ENCODE peak calls at places on chromosomes 6 and 20, in ten cellular contexts. Q is GM12865, M is HCT116, Z is HepG2, D is Calu3, L is endodermal cell, V is bronchial epithelial cell, P is sigmoid colon, W is AG09319, I is neural crest cell. C is an unnamed sample.

GRCh38 chr6:158589371-158589770 is 29.5 kb downstream of the TMEM181 start:
- DNase-seq in Q (no peak), M (no peak), Z (no peak), D (no peak), L (no peak), V (no peak), P (no peak), W (no peak), I (no peak), C (no peak)

GRCh38 chr6:114194362-114195343 is 148.2 kb downstream of the HS3ST5 start:
- DNase-seq in Q (no peak), M (no peak), Z (no peak), D (no peak), L (no peak), V (no peak), P (no peak), W (no peak), I (no peak), C (peak)

GRCh38 chr6:114080891-114081510 is 110.1 kb upstream of the HDAC2 start:
- DNase-seq in Q (no peak), M (no peak), Z (no peak), D (no peak), L (no peak), V (no peak), P (no peak), W (no peak), I (no peak), C (peak)

GRCh38 chr6:63856271-63856670 is 220.7 kb downstream of the PHF3 start:
- DNase-seq in Q (no peak), M (no peak), Z (no peak), D (no peak), L (no peak), V (no peak), P (no peak), W (no peak), I (no peak), C (no peak)

GRCh38 chr20:34074101-34074760 is 37.8 kb downstream of the EIF2S2 start:
- DNase-seq in Q (no peak), M (no peak), Z (no peak), D (no peak), L (no peak), V (peak), P (peak), W (no peak), I (no peak), C (no peak)

GRCh38 chr6:138987299-138987642 is 782 bp downstream of the REPS1 start:
- DNase-seq in Q (peak), M (no peak), Z (no peak), D (peak), L (no peak), V (no peak), P (peak), W (no peak), I (peak), C (no peak)

GRCh38 chr6:36033935-36034334 is 6.3 kb downstream of the MAPK14 start:
- DNase-seq in Q (peak), M (no peak), Z (no peak), D (no peak), L (no peak), V (peak), P (no peak), W (no peak), I (no peak), C (peak)

GRCh38 chr6:169557887-169558286 is 143.9 kb downstream of the WDR27 start:
- DNase-seq in Q (no peak), M (no peak), Z (no peak), D (no peak), L (no peak), V (no peak), P (no peak), W (no peak), I (no peak), C (no peak)

GRCh38 chr6:110053395-110054240 is 75.5 kb downstream of the GPR6 start:
- DNase-seq in Q (peak), M (peak), Z (peak), D (peak), L (peak), V (peak), P (no peak), W (peak), I (no peak), C (peak)

GRCh38 chr6:143333749-143334520 is 116.6 kb downstream of the ADAT2 start:
- DNase-seq in Q (no peak), M (no peak), Z (no peak), D (no peak), L (no peak), V (peak), P (no peak), W (no peak), I (no peak), C (no peak)

GRCh38 chr20:44204156-44204831 is 6.3 kb downstream of the OSER1 start:
- DNase-seq in Q (no peak), M (peak), Z (no peak), D (peak), L (no peak), V (peak), P (no peak), W (peak), I (no peak), C (peak)

GRCh38 chr20:34536798-34537394 is 20.7 kb downstream of the DYNLRB1 start:
- DNase-seq in Q (peak), M (no peak), Z (peak), D (no peak), L (peak), V (no peak), P (peak), W (no peak), I (peak), C (peak)

GRCh38 chr6:106087548-106088325 is 1.6 kb downstream of the PRDM1 start:
- DNase-seq in Q (no peak), M (no peak), Z (no peak), D (no peak), L (peak), V (peak), P (no peak), W (no peak), I (no peak), C (no peak)

GRCh38 chr6:165486183-165487137 is 176.6 kb downstream of the PDE10A start:
- DNase-seq in Q (peak), M (no peak), Z (no peak), D (no peak), L (no peak), V (no peak), P (no peak), W (no peak), I (no peak), C (no peak)

GRCh38 chr6:129679250-129679649 is 30.7 kb downstream of the ARHGAP18 start:
- DNase-seq in Q (no peak), M (no peak), Z (no peak), D (no peak), L (no peak), V (no peak), P (no peak), W (peak), I (no peak), C (no peak)

GRCh38 chr6:133645000-133645619 is 243.8 kb upstream of the TCF21 start:
- DNase-seq in Q (no peak), M (no peak), Z (no peak), D (peak), L (no peak), V (no peak), P (no peak), W (no peak), I (no peak), C (no peak)

GRCh38 chr6:10800810-10801209 is 37.5 kb downstream of the MAK start:
- DNase-seq in Q (no peak), M (peak), Z (peak), D (peak), L (no peak), V (peak), P (no peak), W (peak), I (no peak), C (no peak)

GRCh38 chr20:39897058-39897457 is 792.0 kb downstream of the MAFB start:
- DNase-seq in Q (no peak), M (no peak), Z (no peak), D (no peak), L (no peak), V (peak), P (no peak), W (peak), I (no peak), C (no peak)

GRCh38 chr6:124795879-124796838 is 166.1 kb upstream of the RNF217 start:
- DNase-seq in Q (peak), M (no peak), Z (no peak), D (peak), L (peak), V (peak), P (no peak), W (no peak), I (peak), C (peak)

GRCh38 chr20:59835448-59836395 is 97.7 kb downstream of the SYCP2 start:
- DNase-seq in Q (peak), M (no peak), Z (no peak), D (peak), L (peak), V (peak), P (peak), W (no peak), I (peak), C (no peak)

GRCh38 chr6:152368761-152369624 is 268.2 kb downstream of the SYNE1 start:
- DNase-seq in Q (no peak), M (no peak), Z (no peak), D (no peak), L (no peak), V (peak), P (peak), W (no peak), I (no peak), C (no peak)

GRCh38 chr6:92586236-92586977 is 833.0 kb downstream of the EPHA7 start:
- DNase-seq in Q (no peak), M (no peak), Z (no peak), D (no peak), L (no peak), V (no peak), P (no peak), W (no peak), I (no peak), C (no peak)

GRCh38 chr6:12110523-12111154 is 98.5 kb downstream of the HIVEP1 start:
- DNase-seq in Q (no peak), M (no peak), Z (no peak), D (no peak), L (no peak), V (no peak), P (no peak), W (no peak), I (no peak), C (no peak)

GRCh38 chr6:44356432-44356950 is 14.0 kb downstream of the SPATS1 start:
- DNase-seq in Q (no peak), M (no peak), Z (no peak), D (no peak), L (no peak), V (no peak), P (no peak), W (no peak), I (no peak), C (peak)

GRCh38 chr6:161377116-161377515 is 103.3 kb upstream of the AGPAT4 start:
- DNase-seq in Q (no peak), M (no peak), Z (no peak), D (no peak), L (no peak), V (no peak), P (no peak), W (no peak), I (no peak), C (no peak)

GRCh38 chr20:50744143-50744792 is 12.9 kb downstream of the PARD6B start:
- DNase-seq in Q (no peak), M (peak), Z (peak), D (peak), L (peak), V (peak), P (peak), W (peak), I (no peak), C (peak)

GRCh38 chr20:6519556-6519955 is 247.9 kb upstream of the BMP2 start:
- DNase-seq in Q (no peak), M (no peak), Z (no peak), D (no peak), L (no peak), V (peak), P (no peak), W (no peak), I (no peak), C (no peak)

GRCh38 chr6:78492351-78493010 is 374.9 kb upstream of the IRAK1BP1 start:
- DNase-seq in Q (no peak), M (no peak), Z (no peak), D (no peak), L (no peak), V (peak), P (no peak), W (no peak), I (no peak), C (no peak)

GRCh38 chr6:134848076-134848475 is 101.8 kb downstream of the ALDH8A1 start:
- DNase-seq in Q (no peak), M (no peak), Z (no peak), D (no peak), L (no peak), V (no peak), P (no peak), W (no peak), I (no peak), C (no peak)

GRCh38 chr20:10550204-10551118 is 115.4 kb downstream of the SLX4IP start:
- DNase-seq in Q (peak), M (no peak), Z (no peak), D (no peak), L (peak), V (no peak), P (no peak), W (no peak), I (no peak), C (peak)

DNA sequence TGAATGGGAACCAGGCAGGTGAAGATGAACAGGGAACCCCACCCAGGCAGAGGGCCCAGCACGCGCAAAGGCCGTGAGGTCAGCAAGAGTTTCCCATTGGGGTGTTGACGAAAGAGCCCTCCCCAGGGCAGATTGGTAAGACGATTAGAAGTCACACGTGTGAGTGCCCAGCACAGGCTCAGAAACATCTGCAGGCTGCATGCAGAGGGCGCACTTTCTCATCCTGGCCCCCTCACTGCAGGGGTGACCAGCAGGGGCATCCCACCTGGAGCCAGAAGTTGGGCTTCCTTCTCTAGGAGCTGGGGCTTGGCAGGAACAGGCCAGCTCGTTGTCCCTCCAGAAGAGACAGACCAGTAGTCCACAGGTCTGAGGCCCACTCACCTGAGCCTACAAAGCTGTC is 38.4 kb downstream of the VSTM2L start:
- DNase-seq in Q (no peak), M (no peak), Z (peak), D (peak), L (peak), V (no peak), P (no peak), W (no peak), I (no peak), C (peak)
- TF ChIP-seq CTCF in Q (no peak), M (peak), Z (peak), D (peak), L (peak), V (no peak), P (no peak), W (no peak), I (peak), C (peak)

DNA sequence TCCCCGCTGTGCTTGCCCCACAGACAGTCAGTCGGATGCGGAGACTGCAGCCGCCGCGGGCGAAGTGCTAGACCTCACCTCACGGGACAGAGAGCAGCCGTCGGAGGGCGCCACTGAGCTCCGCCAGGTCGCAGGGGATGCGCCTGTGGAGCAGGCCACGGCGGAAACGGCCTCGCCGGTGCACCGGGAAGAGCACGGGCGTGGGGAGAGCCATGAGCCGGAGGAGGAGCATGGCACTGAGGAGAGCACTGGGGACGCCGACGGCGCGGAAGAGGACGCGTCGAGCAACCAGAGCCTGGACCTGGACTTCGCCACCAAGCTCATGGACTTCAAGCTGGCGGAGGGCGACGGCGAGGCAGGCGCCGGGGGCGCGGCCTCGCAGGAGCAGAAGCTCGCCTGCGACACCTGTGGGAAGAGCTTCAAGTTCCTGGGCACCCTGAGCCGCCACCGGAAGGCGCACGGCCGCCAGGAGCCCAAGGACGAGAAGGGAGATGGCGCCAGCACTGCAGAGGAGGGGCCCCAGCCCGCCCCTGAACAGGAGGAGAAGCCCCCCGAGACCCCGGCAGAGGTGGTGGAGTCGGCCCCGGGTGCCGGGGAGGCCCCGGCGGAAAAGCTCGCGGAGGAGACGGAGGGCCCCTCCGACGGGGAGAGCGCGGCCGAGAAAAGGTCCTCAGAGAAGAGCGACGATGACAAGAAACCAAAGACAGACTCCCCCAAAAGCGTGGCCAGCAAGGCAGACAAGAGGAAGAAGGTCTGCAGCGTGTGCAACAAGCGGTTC is 66.4 kb downstream of the SSR1 start:
- DNase-seq in Q (no peak), M (no peak), Z (no peak), D (no peak), L (peak), V (no peak), P (no peak), W (no peak), I (no peak), C (no peak)
- TF ChIP-seq CTCF in Q (no peak), M (no peak), Z (peak), D (no peak), L (peak), V (no peak), P (no peak), W (no peak), I (no peak), C (no peak)

GRCh38 chr20:361562-361961 is 14.7 kb downstream of the NRSN2 start:
- DNase-seq in Q (peak), M (no peak), Z (no peak), D (no peak), L (no peak), V (no peak), P (no peak), W (no peak), I (no peak), C (no peak)

GRCh38 chr20:363319-364078 is 16.6 kb downstream of the NRSN2 start:
- DNase-seq in Q (no peak), M (no peak), Z (peak), D (peak), L (peak), V (peak), P (no peak), W (no peak), I (no peak), C (peak)

GRCh38 chr20:364905-365794 is 15.4 kb upstream of the TRIB3 start:
- DNase-seq in Q (no peak), M (peak), Z (peak), D (no peak), L (no peak), V (peak), P (no peak), W (no peak), I (no peak), C (peak)

GRCh38 chr20:358891-359555 is 12.1 kb downstream of the NRSN2 start:
- DNase-seq in Q (no peak), M (no peak), Z (no peak), D (no peak), L (no peak), V (no peak), P (no peak), W (no peak), I (no peak), C (no peak)

DNA sequence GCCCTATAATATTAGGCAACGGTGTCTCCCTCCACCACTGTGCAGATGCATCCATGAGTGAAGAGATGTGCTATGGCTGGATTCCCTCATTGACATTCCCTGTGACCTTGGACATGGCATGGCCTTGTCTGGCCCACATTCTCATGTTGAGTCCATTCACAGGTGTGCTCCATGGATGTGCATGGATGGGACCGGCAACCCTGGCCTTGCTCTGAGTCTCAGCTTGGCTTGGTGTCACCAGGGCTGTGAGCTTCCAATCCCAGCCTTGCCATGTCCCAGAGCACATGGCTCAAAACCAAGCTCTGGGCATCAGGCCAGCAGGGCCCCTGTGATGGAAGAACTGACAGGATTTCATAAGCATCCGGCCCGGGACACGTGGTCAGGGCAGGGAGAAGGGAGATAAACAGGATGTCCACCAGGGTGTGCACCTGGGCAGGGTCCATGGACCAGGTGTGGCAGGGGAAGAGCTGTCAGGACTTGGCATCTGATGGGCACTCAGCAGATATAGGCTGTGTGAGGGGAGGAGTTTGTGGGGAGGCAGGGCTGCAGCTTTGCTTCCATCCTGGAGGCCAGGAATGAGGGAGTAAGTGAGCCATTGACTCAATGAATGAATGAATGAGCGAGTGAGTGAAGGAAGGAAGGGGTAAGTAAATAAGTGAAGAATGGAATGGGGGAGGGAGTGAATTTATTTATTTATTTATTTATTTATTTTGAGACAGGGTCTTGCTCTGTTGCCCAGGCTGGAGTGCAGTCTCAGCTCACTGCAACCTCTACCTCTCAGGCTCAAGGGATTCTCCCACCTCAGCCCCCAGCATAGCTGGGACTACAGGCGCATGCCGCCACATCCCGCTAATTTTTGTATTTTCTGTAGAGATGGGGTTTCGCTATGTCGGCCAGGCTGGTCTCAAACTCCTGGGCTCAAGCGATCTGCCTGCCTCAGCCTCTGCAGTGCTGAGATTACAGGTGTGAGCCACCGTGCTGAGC is 15.7 kb downstream of the NRSN2 start:
- DNase-seq in Q (peak), M (peak), Z (peak), D (peak), L (peak), V (peak), P (peak), W (no peak), I (no peak), C (peak)
- TF ChIP-seq CTCF in Q (peak), M (peak), Z (peak), D (peak), L (peak), V (peak), P (no peak), W (peak), I (no peak), C (no peak)

GRCh38 chr20:61881416-61881815 is 184.3 kb downstream of the TAF4 start:
- DNase-seq in Q (no peak), M (no peak), Z (no peak), D (no peak), L (no peak), V (no peak), P (no peak), W (no peak), I (no peak), C (no peak)
- TF ChIP-seq CTCF in Q (no peak), M (no peak), Z (no peak), D (no peak), L (no peak), V (no peak), P (no peak), W (no peak), I (no peak), C (no peak)